ENCODE peak calls at places on chromosomes 5 and 9, in four cellular contexts. Q, O, C and J are unnamed samples.

GRCh38 chr9:24518545-24518944 is 27.2 kb downstream of the IZUMO3 start:
- DNase-seq in Q (no peak), O (no peak), C (no peak), J (no peak)

GRCh38 chr5:160727296-160727997 is 124.6 kb downstream of the ATP10B start:
- DNase-seq in Q (peak), O (no peak), C (no peak), J (no peak)

GRCh38 chr5:100643473-100643872 is 108.3 kb downstream of the FAM174A start:
- DNase-seq in Q (peak), O (no peak), C (no peak), J (no peak)

GRCh38 chr9:71683598-71684235 is 84.6 kb downstream of the CEMIP2 start:
- DNase-seq in Q (peak), O (peak), C (peak), J (peak)

GRCh38 chr5:170169996-170170395 is 62.8 kb upstream of the C5orf58 start:
- DNase-seq in Q (no peak), O (no peak), C (no peak), J (no peak)

GRCh38 chr5:149317281-149318048 is 27.8 kb upstream of the GRPEL2 start:
- DNase-seq in Q (peak), O (no peak), C (no peak), J (peak)

GRCh38 chr9:18343799-18344198 is 130.2 kb upstream of the ADAMTSL1 start:
- DNase-seq in Q (no peak), O (no peak), C (no peak), J (peak)

GRCh38 chr9:112487799-112488345 is 1.2 kb downstream of the KIAA1958 start:
- DNase-seq in Q (peak), O (no peak), C (no peak), J (no peak)

GRCh38 chr5:59036274-59036961 is 453.5 kb downstream of the RAB3C start:
- DNase-seq in Q (no peak), O (no peak), C (no peak), J (peak)

GRCh38 chr5:172502969-172503368 is 48.6 kb upstream of the SH3PXD2B start:
- DNase-seq in Q (peak), O (peak), C (peak), J (no peak)

GRCh38 chr9:93319992-93320490 is 131.4 kb upstream of the FAM120A start:
- DNase-seq in Q (no peak), O (peak), C (no peak), J (no peak)

GRCh38 chr5:9716838-9717281 is 86.7 kb upstream of the TAS2R1 start:
- DNase-seq in Q (peak), O (no peak), C (no peak), J (peak)

GRCh38 chr9:133715866-133716563 is 22.1 kb downstream of the SARDH start:
- DNase-seq in Q (no peak), O (peak), C (peak), J (peak)

GRCh38 chr5:138961711-138962110 is 86.6 kb upstream of the LRRTM2 start:
- DNase-seq in Q (no peak), O (no peak), C (no peak), J (no peak)

GRCh38 chr9:20962487-20962886 is 69.0 kb downstream of the HACD4 start:
- DNase-seq in Q (no peak), O (no peak), C (no peak), J (peak)

GRCh38 chr9:105421154-105421553 is 26.7 kb upstream of the FSD1L start:
- DNase-seq in Q (no peak), O (no peak), C (no peak), J (peak)

GRCh38 chr5:59253625-59254024 is 639.9 kb downstream of the PDE4D start:
- DNase-seq in Q (no peak), O (no peak), C (no peak), J (no peak)

GRCh38 chr5:58019614-58020013 is 440.3 kb downstream of the PLK2 start:
- DNase-seq in Q (no peak), O (no peak), C (no peak), J (no peak)

GRCh38 chr9:4211806-4212205 is 88.1 kb downstream of the GLIS3 start:
- DNase-seq in Q (no peak), O (no peak), C (no peak), J (no peak)

GRCh38 chr5:142753114-142753764 is 16.9 kb upstream of the ARHGAP26 start:
- DNase-seq in Q (no peak), O (no peak), C (no peak), J (no peak)

GRCh38 chr9:34664281-34665108 is 2.0 kb upstream of the CCL27 start:
- DNase-seq in Q (peak), O (peak), C (peak), J (peak)

GRCh38 chr5:57221049-57221568 is 47.2 kb downstream of the GPBP1 start:
- DNase-seq in Q (peak), O (no peak), C (no peak), J (peak)

GRCh38 chr5:773517-774264 is 10.8 kb downstream of the ZDHHC11B start:
- DNase-seq in Q (no peak), O (peak), C (peak), J (no peak)

GRCh38 chr9:120412425-120412951 is 167.5 kb downstream of the CDK5RAP2 start:
- DNase-seq in Q (peak), O (peak), C (peak), J (peak)

GRCh38 chr9:76677481-76678055 is 86.7 kb upstream of the PCA3 start:
- DNase-seq in Q (no peak), O (no peak), C (no peak), J (no peak)

DNA sequence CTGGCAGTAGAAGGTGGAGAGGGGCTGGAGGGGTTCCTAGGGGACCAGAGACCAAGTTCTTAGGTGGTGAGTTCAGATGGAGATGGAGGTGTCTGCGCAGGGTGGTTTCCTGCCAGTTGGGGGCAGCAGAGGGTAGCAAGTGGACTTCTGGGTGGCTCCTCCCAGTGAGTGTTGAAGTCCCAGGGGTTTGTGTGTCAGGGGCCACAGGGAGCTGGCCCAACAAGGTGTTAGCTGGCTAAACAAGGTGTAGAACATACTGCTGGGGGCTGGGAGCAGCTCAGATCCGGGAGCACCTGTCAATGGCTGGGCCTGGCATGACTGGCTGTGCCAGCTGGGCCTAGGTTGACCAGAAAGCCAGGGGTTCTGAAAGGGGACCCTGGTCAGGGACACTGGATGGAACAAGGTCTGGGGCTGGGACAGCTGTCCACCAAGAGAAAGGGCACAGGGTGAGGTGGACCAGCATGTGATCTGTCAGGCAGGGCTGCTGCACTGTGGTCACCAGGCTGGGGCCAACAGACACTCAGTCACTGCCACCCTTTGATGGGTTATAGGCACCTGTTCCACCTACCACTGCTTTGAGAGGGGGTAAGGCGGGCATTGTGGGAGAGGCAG is 35.6 kb downstream of the DAB2IP start:
- DNase-seq in Q (peak), O (peak), C (peak), J (peak)
- H3K56ac ChIP-seq in Q (no peak), O (no peak), C (no peak), J (no peak)

GRCh38 chr9:36744678-36745077 is 172.0 kb downstream of the MELK start:
- DNase-seq in Q (no peak), O (no peak), C (no peak), J (no peak)

GRCh38 chr9:36748322-36748899 is 175.7 kb downstream of the MELK start:
- DNase-seq in Q (peak), O (peak), C (peak), J (peak)

GRCh38 chr9:36746415-36746814 is 173.7 kb downstream of the MELK start:
- DNase-seq in Q (no peak), O (no peak), C (no peak), J (no peak)

GRCh38 chr9:36749461-36749860 is 176.8 kb downstream of the MELK start:
- DNase-seq in Q (no peak), O (no peak), C (no peak), J (no peak)

GRCh38 chr9:36745977-36746376 is 173.3 kb downstream of the MELK start:
- DNase-seq in Q (no peak), O (no peak), C (no peak), J (no peak)
- H3K56ac ChIP-seq in Q (no peak), O (no peak), C (no peak), J (no peak)

GRCh38 chr5:7794301-7794700 is 56.6 kb downstream of the CFAP90 start:
- DNase-seq in Q (no peak), O (no peak), C (no peak), J (no peak)

GRCh38 chr5:7795311-7795710 is 55.6 kb downstream of the CFAP90 start:
- DNase-seq in Q (no peak), O (no peak), C (no peak), J (no peak)

GRCh38 chr5:7789567-7789966 is 61.4 kb downstream of the CFAP90 start:
- DNase-seq in Q (peak), O (no peak), C (no peak), J (no peak)

GRCh38 chr5:7793861-7794260 is 57.1 kb downstream of the CFAP90 start:
- DNase-seq in Q (no peak), O (no peak), C (no peak), J (no peak)

DNA sequence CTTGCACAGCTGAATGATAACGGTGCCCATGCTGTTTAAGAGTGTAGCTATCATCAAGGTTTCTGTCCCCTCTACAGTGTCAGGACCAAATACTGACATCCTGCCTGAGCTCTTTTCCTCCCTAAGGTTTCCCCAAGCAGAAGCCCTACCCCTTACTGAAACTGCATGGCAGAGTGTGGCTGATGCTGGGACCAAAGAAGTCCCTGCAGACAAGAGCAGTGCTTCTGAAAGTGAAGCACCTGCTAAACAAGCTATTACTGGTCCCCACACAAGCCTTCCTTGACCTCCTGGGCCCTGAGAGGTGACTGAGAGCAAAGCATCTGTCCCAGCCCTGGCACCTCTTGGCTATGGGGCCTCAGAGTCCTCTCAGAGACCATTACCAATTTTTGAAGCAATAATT is 56.1 kb downstream of the CFAP90 start:
- DNase-seq in Q (no peak), O (no peak), C (no peak), J (no peak)
- H3K56ac ChIP-seq in Q (no peak), O (no peak), C (no peak), J (no peak)

DNA sequence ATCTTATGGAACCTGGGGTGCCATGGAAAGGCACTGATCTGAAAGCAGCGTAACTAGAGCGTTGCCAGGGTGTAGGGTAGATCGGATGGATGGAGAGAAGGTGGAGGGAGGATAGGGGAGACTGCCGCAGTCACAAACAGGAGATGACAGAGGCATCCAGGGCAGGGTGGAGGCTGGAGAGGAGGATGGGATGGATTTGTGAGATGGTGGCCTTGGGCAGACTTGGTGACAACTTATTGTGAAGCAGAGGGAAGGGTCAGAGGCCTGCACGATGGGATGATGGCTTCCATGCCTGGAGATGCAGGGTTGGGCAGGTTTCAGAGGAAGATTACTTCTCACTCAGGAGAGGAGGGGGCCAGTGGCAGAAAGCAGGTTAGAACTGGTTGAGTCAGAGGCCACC is 2.4 kb downstream of the GLIPR2 start:
- DNase-seq in Q (no peak), O (no peak), C (no peak), J (no peak)
- H3K56ac ChIP-seq in Q (peak), O (no peak), C (no peak), J (no peak)

GRCh38 chr5:115648072-115648471 is 22.2 kb upstream of the TMED7 start:
- DNase-seq in Q (no peak), O (no peak), C (no peak), J (no peak)
- H3K56ac ChIP-seq in Q (no peak), O (no peak), C (no peak), J (no peak)

DNA sequence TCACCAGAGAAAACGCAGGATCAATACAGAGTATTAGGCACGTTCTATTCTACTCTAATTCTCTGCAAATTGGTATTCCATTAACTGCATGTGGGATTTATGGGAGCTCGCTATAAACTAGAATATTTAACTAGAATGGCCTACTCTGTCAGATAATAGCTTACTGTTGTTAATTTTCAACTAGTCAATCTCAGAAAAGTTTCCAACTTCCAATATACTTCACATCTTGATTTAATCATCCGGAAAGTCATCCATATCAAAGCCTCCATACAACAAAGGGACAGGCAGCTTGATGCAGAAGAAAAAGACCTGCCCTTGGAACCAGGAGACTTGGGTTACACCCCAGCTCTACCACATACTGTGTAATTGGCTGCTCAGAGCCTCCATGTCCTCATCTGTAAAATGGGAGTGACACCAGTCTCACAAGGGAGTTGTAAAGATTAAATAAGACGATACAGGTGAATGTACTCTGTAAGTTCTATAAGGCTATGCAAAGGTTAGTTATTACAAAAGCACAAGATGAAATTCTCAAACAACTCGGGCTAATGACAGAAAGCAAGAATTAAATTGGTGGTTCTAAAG is 1.9 kb downstream of the PTPN3 start:
- DNase-seq in Q (no peak), O (no peak), C (no peak), J (no peak)
- H3K56ac ChIP-seq in Q (no peak), O (no peak), C (no peak), J (no peak)